ENCODE peak calls at places on chromosomes 2 and 18, in seven cellular contexts. Q is hepatic stellate cell, P is amniotic stem cell, I is posterior cingulate gyrus, K is right cardiac atrium, G is thyroid gland, U is GF-D8. R is an unnamed sample.

GRCh38 chr2:75560768-75561565 is at the start of gene EVA1A:
- DNase-seq in G (peak; percentile 37), P (peak; percentile 59), Q (peak; percentile 64), K (no peak), U (no peak), I (no peak), R (no peak)

GRCh38 chr2:12675352-12675795 is 41.4 kb upstream of the TRIB2 start:
- DNase-seq in K (peak; percentile 22), I (no peak), G (no peak), Q (no peak), U (no peak), P (no peak), R (no peak)

GRCh38 chr2:43210467-43211303 is 15.7 kb downstream of the ZFP36L2 start:
- DNase-seq in P (no peak), G (no peak), I (no peak), U (peak; percentile 95), K (peak; percentile 57), Q (no peak), R (peak; percentile 29)

GRCh38 chr2:85583667-85584353 is 421 bp upstream of the VAMP5 start:
- DNase-seq in K (no peak), I (no peak), P (no peak), G (no peak), U (no peak), Q (no peak), R (no peak)

GRCh38 chr2:1873343-1873742 is 129.0 kb upstream of the PXDN start:
- DNase-seq in I (no peak), Q (no peak), G (no peak), K (no peak), P (no peak), U (no peak), R (no peak)

GRCh38 chr2:136019825-136020224 is 34.4 kb upstream of the DARS1 start:
- DNase-seq in Q (no peak), U (no peak), G (no peak), I (no peak), P (no peak), K (no peak), R (no peak)

GRCh38 chr2:120863661-120864320 is 128.1 kb downstream of the GLI2 start:
- DNase-seq in P (no peak), G (no peak), Q (no peak), I (no peak), U (no peak), K (peak; percentile 73), R (no peak)

GRCh38 chr2:237282568-237283128 is 131.3 kb downstream of the COL6A3 start:
- DNase-seq in Q (no peak), K (no peak), P (no peak), I (no peak), U (no peak), G (no peak), R (no peak)

GRCh38 chr2:18599509-18600254 is 10.3 kb upstream of the NT5C1B start:
- DNase-seq in P (no peak), I (no peak), G (no peak), Q (no peak), U (no peak), K (no peak), R (no peak)

GRCh38 chr2:30717081-30717650 is 90.1 kb downstream of the CAPN13 start:
- DNase-seq in I (no peak), G (no peak), P (no peak), Q (no peak), U (no peak), K (no peak), R (no peak)

GRCh38 chr2:26363323-26363722 is 16.7 kb upstream of the ADGRF3 start:
- DNase-seq in U (no peak), G (no peak), I (no peak), K (no peak), P (no peak), Q (no peak), R (no peak)

GRCh38 chr18:79496978-79497637 is 101.4 kb downstream of the NFATC1 start:
- DNase-seq in P (no peak), K (peak; percentile 24), I (no peak), Q (peak; percentile 70), G (no peak), U (no peak), R (no peak)

GRCh38 chr18:39058386-39059000 is 1492.9 kb upstream of the CELF4 start:
- DNase-seq in Q (no peak), I (no peak), G (no peak), U (no peak), P (no peak), K (no peak), R (no peak)

GRCh38 chr18:43009666-43010065 is 105.8 kb downstream of the RIT2 start:
- DNase-seq in P (no peak), G (no peak), I (no peak), K (no peak), Q (no peak), U (no peak), R (no peak)

GRCh38 chr2:50125230-50125629 is 906.7 kb downstream of the NRXN1 start:
- DNase-seq in P (no peak), K (no peak), I (no peak), Q (no peak), U (no peak), G (no peak), R (peak; percentile 10)

R was measured in NCI-H2107.